ENCODE peak calls at places on chromosome 13, in eight cellular contexts. One of them, this sample, is unnamed.

GRCh38 chr13:30108913-30109237 is 198.5 kb downstream of the KATNAL1 start:
- DNase-seq in CD4-positive, alpha-beta T cell: no peak
- DNase-seq in HCT116: no peak
- DNase-seq in fibroblast of the conjunctiva: no peak
- DNase-seq in GM06990: no peak
- DNase-seq in GF-D8: no peak
- DNase-seq in stimulated activated CD4-positive, alpha-beta T cell treated with anti-CD3 and anti-CD28 coated beads, TNF-alpha, amount 100 ng/mL, for 1 hour: no peak
- DNase-seq in NCI-H2029 treated with DMSO at 0.1 percent for 48 hours: no peak
- DNase-seq in this sample: peak; percentile 84

GRCh38 chr13:102395939-102396338 is 5.9 kb downstream of the FGF14 start:
- DNase-seq in stimulated activated CD4-positive, alpha-beta T cell treated with anti-CD3 and anti-CD28 coated beads, TNF-alpha, amount 100 ng/mL, for 1 hour: no peak
- DNase-seq in GF-D8: no peak
- DNase-seq in fibroblast of the conjunctiva: no peak
- DNase-seq in NCI-H2029 treated with DMSO at 0.1 percent for 48 hours: no peak
- DNase-seq in GM06990: no peak
- DNase-seq in CD4-positive, alpha-beta T cell: no peak
- DNase-seq in HCT116: no peak
- DNase-seq in this sample: no peak

GRCh38 chr13:76696370-76696769 is 189.8 kb downstream of the KCTD12 start:
- DNase-seq in stimulated activated CD4-positive, alpha-beta T cell treated with anti-CD3 and anti-CD28 coated beads, TNF-alpha, amount 100 ng/mL, for 1 hour: no peak
- DNase-seq in GF-D8: no peak
- DNase-seq in CD4-positive, alpha-beta T cell: no peak
- DNase-seq in GM06990: no peak
- DNase-seq in HCT116: no peak
- DNase-seq in NCI-H2029 treated with DMSO at 0.1 percent for 48 hours: no peak
- DNase-seq in fibroblast of the conjunctiva: no peak
- DNase-seq in this sample: no peak

GRCh38 chr13:109243311-109243951 is 543.0 kb downstream of the IRS2 start:
- DNase-seq in NCI-H2029 treated with DMSO at 0.1 percent for 48 hours: no peak
- DNase-seq in GF-D8: no peak
- DNase-seq in fibroblast of the conjunctiva: peak; percentile 57
- DNase-seq in HCT116: peak; percentile 85
- DNase-seq in stimulated activated CD4-positive, alpha-beta T cell treated with anti-CD3 and anti-CD28 coated beads, TNF-alpha, amount 100 ng/mL, for 1 hour: no peak
- DNase-seq in GM06990: no peak
- DNase-seq in CD4-positive, alpha-beta T cell: no peak
- DNase-seq in this sample: peak; percentile 96

GRCh38 chr13:48954086-48954485 is 21.6 kb upstream of the FNDC3A start:
- DNase-seq in fibroblast of the conjunctiva: no peak
- DNase-seq in GM06990: no peak
- DNase-seq in CD4-positive, alpha-beta T cell: no peak
- DNase-seq in stimulated activated CD4-positive, alpha-beta T cell treated with anti-CD3 and anti-CD28 coated beads, TNF-alpha, amount 100 ng/mL, for 1 hour: no peak
- DNase-seq in HCT116: no peak
- DNase-seq in NCI-H2029 treated with DMSO at 0.1 percent for 48 hours: no peak
- DNase-seq in GF-D8: no peak
- DNase-seq in this sample: no peak

GRCh38 chr13:113643593-113643992 is 14.4 kb downstream of the ATP4B start:
- DNase-seq in HCT116: no peak
- DNase-seq in NCI-H2029 treated with DMSO at 0.1 percent for 48 hours: no peak
- DNase-seq in fibroblast of the conjunctiva: no peak
- DNase-seq in GM06990: no peak
- DNase-seq in GF-D8: no peak
- DNase-seq in stimulated activated CD4-positive, alpha-beta T cell treated with anti-CD3 and anti-CD28 coated beads, TNF-alpha, amount 100 ng/mL, for 1 hour: no peak
- DNase-seq in CD4-positive, alpha-beta T cell: no peak
- DNase-seq in this sample: no peak

GRCh38 chr13:31045621-31046081 is 113.2 kb downstream of the TEX26 start:
- DNase-seq in GF-D8: peak; percentile 24
- DNase-seq in NCI-H2029 treated with DMSO at 0.1 percent for 48 hours: no peak
- DNase-seq in HCT116: peak; percentile 94
- DNase-seq in stimulated activated CD4-positive, alpha-beta T cell treated with anti-CD3 and anti-CD28 coated beads, TNF-alpha, amount 100 ng/mL, for 1 hour: peak; percentile 61
- DNase-seq in GM06990: no peak
- DNase-seq in fibroblast of the conjunctiva: peak; percentile 79
- DNase-seq in CD4-positive, alpha-beta T cell: peak; percentile 70
- DNase-seq in this sample: peak; percentile 95

GRCh38 chr13:50740052-50740741 is 103.3 kb downstream of the DLEU7 start:
- DNase-seq in GF-D8: no peak
- DNase-seq in HCT116: no peak
- DNase-seq in CD4-positive, alpha-beta T cell: no peak
- DNase-seq in fibroblast of the conjunctiva: no peak
- DNase-seq in stimulated activated CD4-positive, alpha-beta T cell treated with anti-CD3 and anti-CD28 coated beads, TNF-alpha, amount 100 ng/mL, for 1 hour: no peak
- DNase-seq in GM06990: no peak
- DNase-seq in NCI-H2029 treated with DMSO at 0.1 percent for 48 hours: no peak
- DNase-seq in this sample: no peak

GRCh38 chr13:23715762-23716235 is 145.6 kb downstream of the TNFRSF19 start:
- DNase-seq in GM06990: no peak
- DNase-seq in stimulated activated CD4-positive, alpha-beta T cell treated with anti-CD3 and anti-CD28 coated beads, TNF-alpha, amount 100 ng/mL, for 1 hour: no peak
- DNase-seq in CD4-positive, alpha-beta T cell: no peak
- DNase-seq in HCT116: peak; percentile 18
- DNase-seq in GF-D8: no peak
- DNase-seq in fibroblast of the conjunctiva: no peak
- DNase-seq in NCI-H2029 treated with DMSO at 0.1 percent for 48 hours: no peak
- DNase-seq in this sample: no peak

GRCh38 chr13:41765020-41765419 is 195.9 kb downstream of the VWA8 start:
- DNase-seq in NCI-H2029 treated with DMSO at 0.1 percent for 48 hours: no peak
- DNase-seq in GM06990: no peak
- DNase-seq in HCT116: no peak
- DNase-seq in stimulated activated CD4-positive, alpha-beta T cell treated with anti-CD3 and anti-CD28 coated beads, TNF-alpha, amount 100 ng/mL, for 1 hour: no peak
- DNase-seq in fibroblast of the conjunctiva: no peak
- DNase-seq in CD4-positive, alpha-beta T cell: no peak
- DNase-seq in GF-D8: no peak
- DNase-seq in this sample: no peak

GRCh38 chr13:35961002-35961401 is 170.2 kb downstream of the DCLK1 start:
- DNase-seq in HCT116: no peak
- DNase-seq in CD4-positive, alpha-beta T cell: no peak
- DNase-seq in fibroblast of the conjunctiva: no peak
- DNase-seq in stimulated activated CD4-positive, alpha-beta T cell treated with anti-CD3 and anti-CD28 coated beads, TNF-alpha, amount 100 ng/mL, for 1 hour: no peak
- DNase-seq in NCI-H2029 treated with DMSO at 0.1 percent for 48 hours: no peak
- DNase-seq in GF-D8: no peak
- DNase-seq in GM06990: no peak
- DNase-seq in this sample: no peak

GRCh38 chr13:50942630-50943311 is 33.2 kb downstream of the RNASEH2B start:
- DNase-seq in fibroblast of the conjunctiva: no peak
- DNase-seq in NCI-H2029 treated with DMSO at 0.1 percent for 48 hours: no peak
- DNase-seq in HCT116: no peak
- DNase-seq in CD4-positive, alpha-beta T cell: no peak
- DNase-seq in GM06990: no peak
- DNase-seq in GF-D8: no peak
- DNase-seq in stimulated activated CD4-positive, alpha-beta T cell treated with anti-CD3 and anti-CD28 coated beads, TNF-alpha, amount 100 ng/mL, for 1 hour: no peak
- DNase-seq in this sample: no peak

GRCh38 chr13:90307136-90307535 is 1040.4 kb upstream of the MIR17HG start:
- DNase-seq in NCI-H2029 treated with DMSO at 0.1 percent for 48 hours: no peak
- DNase-seq in GM06990: no peak
- DNase-seq in stimulated activated CD4-positive, alpha-beta T cell treated with anti-CD3 and anti-CD28 coated beads, TNF-alpha, amount 100 ng/mL, for 1 hour: no peak
- DNase-seq in CD4-positive, alpha-beta T cell: no peak
- DNase-seq in HCT116: no peak
- DNase-seq in fibroblast of the conjunctiva: no peak
- DNase-seq in GF-D8: no peak
- DNase-seq in this sample: no peak

GRCh38 chr13:106354961-106355360 is 180.5 kb downstream of the EFNB2 start:
- DNase-seq in HCT116: no peak
- DNase-seq in GF-D8: no peak
- DNase-seq in NCI-H2029 treated with DMSO at 0.1 percent for 48 hours: no peak
- DNase-seq in fibroblast of the conjunctiva: no peak
- DNase-seq in CD4-positive, alpha-beta T cell: no peak
- DNase-seq in GM06990: no peak
- DNase-seq in stimulated activated CD4-positive, alpha-beta T cell treated with anti-CD3 and anti-CD28 coated beads, TNF-alpha, amount 100 ng/mL, for 1 hour: no peak
- DNase-seq in this sample: no peak

GRCh38 chr13:47126432-47126831 is 229.6 kb upstream of the HTR2A start:
- DNase-seq in fibroblast of the conjunctiva: no peak
- DNase-seq in GF-D8: no peak
- DNase-seq in CD4-positive, alpha-beta T cell: no peak
- DNase-seq in HCT116: no peak
- DNase-seq in GM06990: no peak
- DNase-seq in NCI-H2029 treated with DMSO at 0.1 percent for 48 hours: no peak
- DNase-seq in stimulated activated CD4-positive, alpha-beta T cell treated with anti-CD3 and anti-CD28 coated beads, TNF-alpha, amount 100 ng/mL, for 1 hour: no peak
- DNase-seq in this sample: no peak

GRCh38 chr13:49298903-49299605 is 51.3 kb downstream of the CDADC1 start:
- DNase-seq in NCI-H2029 treated with DMSO at 0.1 percent for 48 hours: no peak
- DNase-seq in GF-D8: no peak
- DNase-seq in fibroblast of the conjunctiva: no peak
- DNase-seq in CD4-positive, alpha-beta T cell: no peak
- DNase-seq in GM06990: no peak
- DNase-seq in stimulated activated CD4-positive, alpha-beta T cell treated with anti-CD3 and anti-CD28 coated beads, TNF-alpha, amount 100 ng/mL, for 1 hour: no peak
- DNase-seq in HCT116: no peak
- DNase-seq in this sample: no peak

GRCh38 chr13:106105153-106105552 is 430.3 kb downstream of the EFNB2 start:
- DNase-seq in CD4-positive, alpha-beta T cell: no peak
- DNase-seq in GM06990: no peak
- DNase-seq in stimulated activated CD4-positive, alpha-beta T cell treated with anti-CD3 and anti-CD28 coated beads, TNF-alpha, amount 100 ng/mL, for 1 hour: no peak
- DNase-seq in HCT116: no peak
- DNase-seq in NCI-H2029 treated with DMSO at 0.1 percent for 48 hours: no peak
- DNase-seq in GF-D8: no peak
- DNase-seq in fibroblast of the conjunctiva: no peak
- DNase-seq in this sample: peak; percentile 87

GRCh38 chr13:97944396-97945029 is 9.0 kb upstream of the IPO5 start:
- DNase-seq in GM06990: no peak
- DNase-seq in HCT116: no peak
- DNase-seq in NCI-H2029 treated with DMSO at 0.1 percent for 48 hours: no peak
- DNase-seq in stimulated activated CD4-positive, alpha-beta T cell treated with anti-CD3 and anti-CD28 coated beads, TNF-alpha, amount 100 ng/mL, for 1 hour: no peak
- DNase-seq in GF-D8: no peak
- DNase-seq in fibroblast of the conjunctiva: no peak
- DNase-seq in CD4-positive, alpha-beta T cell: no peak
- DNase-seq in this sample: no peak

GRCh38 chr13:113901642-113902041 is 37.8 kb upstream of the GAS6 start:
- DNase-seq in fibroblast of the conjunctiva: no peak
- DNase-seq in CD4-positive, alpha-beta T cell: no peak
- DNase-seq in GM06990: no peak
- DNase-seq in NCI-H2029 treated with DMSO at 0.1 percent for 48 hours: no peak
- DNase-seq in HCT116: no peak
- DNase-seq in GF-D8: no peak
- DNase-seq in stimulated activated CD4-positive, alpha-beta T cell treated with anti-CD3 and anti-CD28 coated beads, TNF-alpha, amount 100 ng/mL, for 1 hour: no peak
- DNase-seq in this sample: no peak

GRCh38 chr13:29799041-29799440 is 51.4 kb downstream of the UBL3 start:
- DNase-seq in GM06990: no peak
- DNase-seq in HCT116: no peak
- DNase-seq in GF-D8: no peak
- DNase-seq in fibroblast of the conjunctiva: no peak
- DNase-seq in CD4-positive, alpha-beta T cell: no peak
- DNase-seq in NCI-H2029 treated with DMSO at 0.1 percent for 48 hours: no peak
- DNase-seq in stimulated activated CD4-positive, alpha-beta T cell treated with anti-CD3 and anti-CD28 coated beads, TNF-alpha, amount 100 ng/mL, for 1 hour: no peak
- DNase-seq in this sample: no peak

GRCh38 chr13:27535546-27535945 is 84.8 kb downstream of the LNX2 start:
- DNase-seq in fibroblast of the conjunctiva: no peak
- DNase-seq in GM06990: no peak
- DNase-seq in CD4-positive, alpha-beta T cell: no peak
- DNase-seq in HCT116: no peak
- DNase-seq in stimulated activated CD4-positive, alpha-beta T cell treated with anti-CD3 and anti-CD28 coated beads, TNF-alpha, amount 100 ng/mL, for 1 hour: no peak
- DNase-seq in GF-D8: no peak
- DNase-seq in NCI-H2029 treated with DMSO at 0.1 percent for 48 hours: no peak
- DNase-seq in this sample: no peak

GRCh38 chr13:103961129-103961528 is 894.9 kb upstream of the SLC10A2 start:
- DNase-seq in GF-D8: no peak
- DNase-seq in NCI-H2029 treated with DMSO at 0.1 percent for 48 hours: no peak
- DNase-seq in HCT116: no peak
- DNase-seq in GM06990: no peak
- DNase-seq in fibroblast of the conjunctiva: no peak
- DNase-seq in CD4-positive, alpha-beta T cell: no peak
- DNase-seq in stimulated activated CD4-positive, alpha-beta T cell treated with anti-CD3 and anti-CD28 coated beads, TNF-alpha, amount 100 ng/mL, for 1 hour: no peak
- DNase-seq in this sample: no peak

GRCh38 chr13:25169951-25170553 is 2.0 kb downstream of the AMER2 start:
- DNase-seq in GF-D8: no peak
- DNase-seq in HCT116: no peak
- DNase-seq in stimulated activated CD4-positive, alpha-beta T cell treated with anti-CD3 and anti-CD28 coated beads, TNF-alpha, amount 100 ng/mL, for 1 hour: no peak
- DNase-seq in CD4-positive, alpha-beta T cell: no peak
- DNase-seq in NCI-H2029 treated with DMSO at 0.1 percent for 48 hours: no peak
- DNase-seq in fibroblast of the conjunctiva: no peak
- DNase-seq in GM06990: no peak
- DNase-seq in this sample: no peak

GRCh38 chr13:25717798-25718197 is 334.0 kb downstream of the SHISA2 start:
- DNase-seq in fibroblast of the conjunctiva: no peak
- DNase-seq in CD4-positive, alpha-beta T cell: no peak
- DNase-seq in HCT116: no peak
- DNase-seq in NCI-H2029 treated with DMSO at 0.1 percent for 48 hours: no peak
- DNase-seq in GM06990: no peak
- DNase-seq in stimulated activated CD4-positive, alpha-beta T cell treated with anti-CD3 and anti-CD28 coated beads, TNF-alpha, amount 100 ng/mL, for 1 hour: no peak
- DNase-seq in GF-D8: peak; percentile 61
- DNase-seq in this sample: no peak

GRCh38 chr13:32969516-32969941 is 46.7 kb upstream of the KL start:
- DNase-seq in NCI-H2029 treated with DMSO at 0.1 percent for 48 hours: no peak
- DNase-seq in fibroblast of the conjunctiva: peak; percentile 13
- DNase-seq in CD4-positive, alpha-beta T cell: no peak
- DNase-seq in GF-D8: no peak
- DNase-seq in stimulated activated CD4-positive, alpha-beta T cell treated with anti-CD3 and anti-CD28 coated beads, TNF-alpha, amount 100 ng/mL, for 1 hour: no peak
- DNase-seq in HCT116: no peak
- DNase-seq in GM06990: no peak
- DNase-seq in this sample: no peak

GRCh38 chr13:48318014-48318713 is 14.6 kb downstream of the RB1 start:
- DNase-seq in NCI-H2029 treated with DMSO at 0.1 percent for 48 hours: no peak
- DNase-seq in GM06990: peak; percentile 18
- DNase-seq in stimulated activated CD4-positive, alpha-beta T cell treated with anti-CD3 and anti-CD28 coated beads, TNF-alpha, amount 100 ng/mL, for 1 hour: no peak
- DNase-seq in fibroblast of the conjunctiva: no peak
- DNase-seq in CD4-positive, alpha-beta T cell: no peak
- DNase-seq in GF-D8: no peak
- DNase-seq in HCT116: no peak
- DNase-seq in this sample: no peak

GRCh38 chr13:98207411-98207810 is 30.3 kb upstream of the RNF113B start:
- DNase-seq in stimulated activated CD4-positive, alpha-beta T cell treated with anti-CD3 and anti-CD28 coated beads, TNF-alpha, amount 100 ng/mL, for 1 hour: no peak
- DNase-seq in GM06990: no peak
- DNase-seq in CD4-positive, alpha-beta T cell: no peak
- DNase-seq in HCT116: no peak
- DNase-seq in GF-D8: no peak
- DNase-seq in fibroblast of the conjunctiva: no peak
- DNase-seq in NCI-H2029 treated with DMSO at 0.1 percent for 48 hours: no peak
- DNase-seq in this sample: no peak

GRCh38 chr13:41696163-41697003 is 239.0 kb downstream of the RGCC start:
- DNase-seq in CD4-positive, alpha-beta T cell: no peak
- DNase-seq in stimulated activated CD4-positive, alpha-beta T cell treated with anti-CD3 and anti-CD28 coated beads, TNF-alpha, amount 100 ng/mL, for 1 hour: no peak
- DNase-seq in GF-D8: no peak
- DNase-seq in NCI-H2029 treated with DMSO at 0.1 percent for 48 hours: no peak
- DNase-seq in fibroblast of the conjunctiva: peak; percentile 75
- DNase-seq in GM06990: no peak
- DNase-seq in HCT116: peak; percentile 61
- DNase-seq in this sample: peak; percentile 14

GRCh38 chr13:50275392-50276063 is 260.3 kb downstream of the KCNRG start:
- DNase-seq in stimulated activated CD4-positive, alpha-beta T cell treated with anti-CD3 and anti-CD28 coated beads, TNF-alpha, amount 100 ng/mL, for 1 hour: no peak
- DNase-seq in fibroblast of the conjunctiva: no peak
- DNase-seq in GM06990: no peak
- DNase-seq in CD4-positive, alpha-beta T cell: no peak
- DNase-seq in HCT116: no peak
- DNase-seq in NCI-H2029 treated with DMSO at 0.1 percent for 48 hours: no peak
- DNase-seq in GF-D8: no peak
- DNase-seq in this sample: no peak

GRCh38 chr13:45595968-45596367 is 19.6 kb downstream of the ERICH6B start:
- DNase-seq in stimulated activated CD4-positive, alpha-beta T cell treated with anti-CD3 and anti-CD28 coated beads, TNF-alpha, amount 100 ng/mL, for 1 hour: no peak
- DNase-seq in HCT116: no peak
- DNase-seq in CD4-positive, alpha-beta T cell: no peak
- DNase-seq in NCI-H2029 treated with DMSO at 0.1 percent for 48 hours: no peak
- DNase-seq in fibroblast of the conjunctiva: no peak
- DNase-seq in GF-D8: no peak
- DNase-seq in GM06990: no peak
- DNase-seq in this sample: no peak

This sample was measured in PC-9.